ENCODE peak calls at places on chromosome 12, in six cellular contexts. W is naive thymus-derived CD8-positive, alpha-beta T cell; F is AG04450; Z is CD4-positive, alpha-beta T cell; H is caudate nucleus; Y is mucosa of descending colon. I is an unnamed sample.

GRCh38 chr12:27808831-27809230 is 28.8 kb upstream of the MANSC4 start:
- DNase-seq in W (no peak), F (no peak), Z (no peak), H (no peak), Y (no peak), I (no peak)

GRCh38 chr12:93722757-93723567 is 45.8 kb downstream of the CRADD start:
- DNase-seq in W (no peak), F (no peak), Z (no peak), H (no peak), Y (no peak), I (peak; percentile 37)

GRCh38 chr12:53751336-53752191 is at the start of gene CISTR:
- DNase-seq in W (no peak), F (no peak), Z (no peak), H (no peak), Y (peak; percentile 44), I (no peak)

GRCh38 chr12:109962388-109962787 is 33.8 kb downstream of the GIT2 start:
- DNase-seq in W (no peak), F (no peak), Z (no peak), H (no peak), Y (no peak), I (no peak)

GRCh38 chr12:13147688-13148531 is 44.4 kb upstream of the GSG1 start:
- DNase-seq in W (no peak), F (no peak), Z (no peak), H (no peak), Y (no peak), I (no peak)

GRCh38 chr12:127811988-127812387 is 455.0 kb upstream of the TMEM132C start:
- DNase-seq in W (no peak), F (no peak), Z (no peak), H (no peak), Y (no peak), I (no peak)

GRCh38 chr12:6522193-6522592 is 12.1 kb upstream of the GAPDH start:
- DNase-seq in W (no peak), F (no peak), Z (no peak), H (no peak), Y (no peak), I (no peak)

GRCh38 chr12:110581951-110582285 is 1.2 kb downstream of the PPTC7 start:
- DNase-seq in W (no peak), F (no peak), Z (no peak), H (no peak), Y (no peak), I (no peak)

GRCh38 chr12:41122894-41123293 is 65.2 kb upstream of the PDZRN4 start:
- DNase-seq in W (no peak), F (no peak), Z (no peak), H (no peak), Y (no peak), I (no peak)

GRCh38 chr12:122790393-122791075 is 16.2 kb downstream of the CCDC62 start:
- DNase-seq in W (no peak), F (no peak), Z (no peak), H (no peak), Y (no peak), I (no peak)

GRCh38 chr12:559907-560455 is 100.2 kb downstream of the B4GALNT3 start:
- DNase-seq in W (no peak), F (no peak), Z (no peak), H (no peak), Y (no peak), I (no peak)

GRCh38 chr12:52824741-52825410 is 9.2 kb downstream of the KRT79 start:
- DNase-seq in W (no peak), F (no peak), Z (no peak), H (no peak), Y (no peak), I (no peak)

GRCh38 chr12:124609041-124609984 is 41.9 kb upstream of the NCOR2 start:
- DNase-seq in W (peak; percentile 96), F (no peak), Z (peak; percentile 92), H (no peak), Y (peak; percentile 99), I (peak; percentile 99)

GRCh38 chr12:16331998-16332397 is 15.4 kb upstream of the MGST1 start:
- DNase-seq in W (no peak), F (no peak), Z (no peak), H (no peak), Y (no peak), I (no peak)

GRCh38 chr12:48032597-48032996 is 28.3 kb upstream of the COL2A1 start:
- DNase-seq in W (no peak), F (no peak), Z (no peak), H (no peak), Y (no peak), I (no peak)

GRCh38 chr12:118307069-118307954 is 65.4 kb downstream of the TAOK3 start:
- DNase-seq in W (no peak), F (peak; percentile 80), Z (no peak), H (no peak), Y (no peak), I (no peak)

GRCh38 chr12:130031571-130032189 is 127.9 kb upstream of the TMEM132D start:
- DNase-seq in W (peak; percentile 50), F (no peak), Z (peak; percentile 35), H (peak; percentile 54), Y (peak; percentile 68), I (peak; percentile 56)

GRCh38 chr12:68591716-68592437 is 18.8 kb upstream of the RAP1B start:
- DNase-seq in W (peak; percentile 27), F (no peak), Z (peak; percentile 43), H (no peak), Y (no peak), I (no peak)

GRCh38 chr12:104603545-104603973 is 146.8 kb downstream of the CHST11 start:
- DNase-seq in W (no peak), F (no peak), Z (no peak), H (no peak), Y (no peak), I (no peak)

GRCh38 chr12:5964913-5965900 is 20.1 kb upstream of the ANO2 start:
- DNase-seq in W (no peak), F (no peak), Z (no peak), H (no peak), Y (no peak), I (no peak)

GRCh38 chr12:122423258-122424165 is 1.0 kb upstream of the CLIP1 start:
- DNase-seq in W (no peak), F (no peak), Z (no peak), H (no peak), Y (peak; percentile 36), I (no peak)

GRCh38 chr12:67019070-67019469 is 250.1 kb upstream of the CAND1 start:
- DNase-seq in W (no peak), F (no peak), Z (no peak), H (no peak), Y (no peak), I (no peak)

GRCh38 chr12:113333877-113334785 is 778 bp downstream of the SLC8B1 start:
- DNase-seq in W (peak; percentile 26), F (no peak), Z (no peak), H (no peak), Y (peak; percentile 51), I (peak; percentile 40)

GRCh38 chr12:21527451-21528180 is 1.5 kb downstream of the SPX start:
- DNase-seq in W (peak; percentile 57), F (no peak), Z (peak; percentile 20), H (peak; percentile 42), Y (peak; percentile 51), I (peak; percentile 56)

GRCh38 chr12:71871116-71871515 is 31.6 kb downstream of the TBC1D15 start:
- DNase-seq in W (no peak), F (peak; percentile 4), Z (no peak), H (no peak), Y (no peak), I (no peak)

GRCh38 chr12:563250-563781 is 99.9 kb downstream of the NINJ2 start:
- DNase-seq in W (peak; percentile 63), F (no peak), Z (peak; percentile 77), H (no peak), Y (no peak), I (no peak)

GRCh38 chr12:22443379-22444316 is 100.7 kb downstream of the C2CD5 start:
- DNase-seq in W (peak; percentile 41), F (peak; percentile 36), Z (peak; percentile 44), H (no peak), Y (peak; percentile 27), I (peak; percentile 69)

GRCh38 chr12:95998611-95999300 is 2.6 kb upstream of the HAL start:
- DNase-seq in W (peak; percentile 41), F (peak; percentile 10), Z (peak; percentile 33), H (no peak), Y (no peak), I (no peak)

GRCh38 chr12:55797068-55797467 is 20.5 kb downstream of the SARNP start:
- DNase-seq in W (no peak), F (no peak), Z (no peak), H (no peak), Y (no peak), I (no peak)

GRCh38 chr12:87157791-87158190 is 871.4 kb downstream of the C12orf50 start:
- DNase-seq in W (no peak), F (peak; percentile 86), Z (no peak), H (no peak), Y (no peak), I (no peak)